ENCODE peak calls at places on chromosome 20, in nine cellular contexts. L, F, K, U, N, S, J, P and I are unnamed samples.

GRCh38 chr20:21699216-21699508 is 6.3 kb upstream of the PAX1 start:
- DNase-seq in U (no peak), F (no peak), L (no peak), N (no peak), J (no peak), P (no peak), S (no peak), K (no peak), I (no peak)

GRCh38 chr20:51531141-51531710 is 11.3 kb downstream of the NFATC2 start:
- DNase-seq in K (no peak), P (peak; percentile 36), L (no peak), F (no peak), S (peak; percentile 66), J (peak; percentile 96), N (no peak), U (no peak), I (no peak)

GRCh38 chr20:44886276-44886671 is 769 bp downstream of the YWHAB start:
- DNase-seq in P (no peak), N (no peak), J (no peak), F (no peak), S (no peak), U (no peak), K (no peak), L (no peak), I (no peak)

GRCh38 chr20:25280051-25280573 is 32.2 kb downstream of the PYGB start:
- DNase-seq in P (no peak), S (no peak), N (peak; percentile 32), J (no peak), K (no peak), L (peak; percentile 17), F (no peak), U (no peak), I (no peak)

GRCh38 chr20:44688053-44688625 is 27.0 kb upstream of the CCN5 start:
- DNase-seq in K (no peak), J (no peak), U (no peak), S (no peak), F (no peak), L (no peak), N (no peak), P (no peak), I (no peak)

GRCh38 chr20:38863024-38863851 is 57.7 kb downstream of the PPP1R16B start:
- DNase-seq in L (no peak), U (no peak), F (no peak), N (no peak), P (no peak), K (no peak), S (peak; percentile 42), J (no peak), I (no peak)

GRCh38 chr20:58636396-58636982 is 14.6 kb upstream of the STX16 start:
- DNase-seq in L (no peak), S (no peak), U (no peak), J (no peak), N (no peak), F (no peak), K (no peak), P (no peak), I (no peak)

GRCh38 chr20:53769041-53769440 is 175.4 kb upstream of the ZNF217 start:
- DNase-seq in L (no peak), K (no peak), U (no peak), J (no peak), S (no peak), P (peak; percentile 71), F (no peak), N (no peak), I (no peak)

GRCh38 chr20:8132632-8133587 is 844 bp downstream of the PLCB1 start:
- DNase-seq in L (no peak), K (peak; percentile 13), J (peak; percentile 28), U (no peak), P (no peak), N (peak; percentile 28), F (no peak), S (peak; percentile 13), I (no peak)

GRCh38 chr20:61464634-61465033 is 212.6 kb downstream of the CDH4 start:
- DNase-seq in F (no peak), L (no peak), K (no peak), J (no peak), U (no peak), P (no peak), N (no peak), S (no peak), I (no peak)

GRCh38 chr20:24164360-24164759 is 175.8 kb upstream of the GGTLC1 start:
- DNase-seq in P (no peak), F (no peak), N (no peak), J (peak; percentile 11), K (no peak), U (peak; percentile 42), L (no peak), S (peak; percentile 34), I (no peak)

GRCh38 chr20:46324960-46325703 is 16.8 kb upstream of the CDH22 start:
- DNase-seq in K (peak; percentile 36), J (no peak), F (no peak), P (peak; percentile 7), S (no peak), N (no peak), L (peak; percentile 55), U (no peak), I (no peak)
- TF ChIP-seq CTCF in K (peak; percentile 36), J (peak; percentile 44), F (peak; percentile 61), P (peak; percentile 38), S (no peak), N (peak; percentile 48), L (no peak), U (peak; percentile 23), I (peak; percentile 55)

DNA sequence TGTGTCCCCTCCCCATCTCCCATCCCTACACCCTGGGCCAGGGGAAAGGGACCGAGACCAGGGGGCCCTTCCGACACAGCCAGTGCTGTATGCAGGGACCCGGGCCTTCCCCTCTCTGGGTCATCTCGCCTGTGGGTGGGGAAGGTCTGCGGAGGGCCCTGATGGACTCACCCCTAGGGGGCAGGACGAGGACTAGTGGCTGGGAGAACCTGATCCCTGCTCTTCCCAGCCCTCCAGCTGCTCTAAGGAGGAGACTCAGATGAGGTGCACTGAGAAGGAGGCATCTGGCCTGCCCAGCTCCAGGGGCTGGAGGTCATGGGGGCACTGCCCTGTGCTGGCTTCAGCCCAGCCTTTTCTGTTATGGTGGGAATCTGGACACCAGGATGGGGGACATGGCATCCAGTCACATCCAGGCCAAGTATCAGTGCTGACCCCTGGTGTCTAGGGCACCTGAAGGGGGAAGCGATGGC is 735 bp downstream of the MYL9 start:
- DNase-seq in P (peak; percentile 70), L (peak; percentile 69), J (no peak), N (no peak), U (no peak), F (no peak), S (no peak), K (peak; percentile 58), I (no peak)
- H3K4me3 ChIP-seq in P (peak overlapping the region; percentile 89), L (peak overlapping the region; percentile 90), J (no peak overlapping the region), N (peak overlapping the region; percentile 98), U (peak overlapping the region; percentile 88), F (peak overlapping the region; percentile 77), S (no peak overlapping the region), K (peak overlapping the region; percentile 89), I (peak overlapping the region; percentile 61)

DNA sequence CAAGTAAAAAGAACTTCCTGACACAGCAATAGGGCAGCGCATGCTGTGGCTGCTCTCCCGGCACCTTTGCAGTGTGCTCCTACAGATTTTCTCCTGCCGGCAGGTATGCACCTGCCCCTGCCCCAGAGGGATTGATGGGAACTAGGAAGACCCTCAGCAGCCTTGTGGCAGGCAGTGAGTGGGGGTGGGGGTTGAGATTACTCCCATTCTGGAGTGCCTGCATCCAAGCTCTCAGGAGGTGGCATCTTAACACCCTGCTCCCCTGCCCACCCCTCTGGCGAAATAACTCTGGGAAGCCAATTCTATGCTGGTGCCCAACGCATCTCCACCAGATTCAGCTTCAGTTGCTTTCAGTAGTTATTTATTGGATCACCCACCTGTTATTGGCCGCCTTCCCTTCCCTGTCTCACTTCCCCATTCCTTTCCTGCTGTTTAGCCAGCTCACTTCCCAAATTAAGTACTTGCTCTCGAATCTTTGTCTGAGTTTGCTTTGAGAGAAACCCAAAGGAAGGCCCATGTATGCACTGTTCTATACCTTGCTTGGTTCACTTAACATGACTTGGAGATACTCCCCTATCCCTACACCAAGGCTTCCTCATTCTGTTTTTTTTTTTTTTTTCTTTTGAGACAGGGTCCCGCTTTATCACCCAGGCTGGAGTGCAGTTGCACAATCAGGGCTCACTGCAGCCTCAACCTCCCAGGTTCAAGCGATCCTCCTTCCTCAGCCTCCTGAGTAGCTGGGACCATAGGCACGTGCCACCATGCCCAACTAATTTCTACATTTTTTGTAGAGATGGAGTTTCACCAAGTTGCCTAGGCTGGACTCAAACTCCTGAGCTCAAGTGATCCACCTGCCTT is 29.3 kb upstream of the SLC23A2 start:
- DNase-seq in U (no peak), S (no peak), N (no peak), K (no peak), P (no peak), F (no peak), J (no peak), L (no peak), I (no peak)
- TF ChIP-seq CTCF in U (no peak), S (no peak), N (no peak), K (no peak), P (no peak), F (no peak), J (no peak), L (no peak), I (no peak)

GRCh38 chr20:19975901-19976300 is 41.3 kb upstream of the NAA20 start:
- DNase-seq in S (no peak), L (peak; percentile 49), K (no peak), U (no peak), P (no peak), N (no peak), J (peak; percentile 40), F (no peak), I (no peak)

GRCh38 chr20:19978511-19979210 is 38.5 kb upstream of the NAA20 start:
- DNase-seq in S (no peak), U (no peak), L (no peak), J (no peak), F (no peak), P (no peak), N (peak; percentile 62), K (no peak), I (no peak)

GRCh38 chr20:19975436-19975799 is 41.7 kb upstream of the NAA20 start:
- DNase-seq in K (no peak), F (no peak), U (no peak), P (peak; percentile 54), J (no peak), N (peak; percentile 29), S (no peak), L (peak; percentile 77), I (no peak)

GRCh38 chr20:19977373-19977770 is 39.8 kb upstream of the NAA20 start:
- DNase-seq in U (no peak), K (no peak), F (no peak), L (no peak), N (no peak), J (no peak), S (no peak), P (no peak), I (no peak)

DNA sequence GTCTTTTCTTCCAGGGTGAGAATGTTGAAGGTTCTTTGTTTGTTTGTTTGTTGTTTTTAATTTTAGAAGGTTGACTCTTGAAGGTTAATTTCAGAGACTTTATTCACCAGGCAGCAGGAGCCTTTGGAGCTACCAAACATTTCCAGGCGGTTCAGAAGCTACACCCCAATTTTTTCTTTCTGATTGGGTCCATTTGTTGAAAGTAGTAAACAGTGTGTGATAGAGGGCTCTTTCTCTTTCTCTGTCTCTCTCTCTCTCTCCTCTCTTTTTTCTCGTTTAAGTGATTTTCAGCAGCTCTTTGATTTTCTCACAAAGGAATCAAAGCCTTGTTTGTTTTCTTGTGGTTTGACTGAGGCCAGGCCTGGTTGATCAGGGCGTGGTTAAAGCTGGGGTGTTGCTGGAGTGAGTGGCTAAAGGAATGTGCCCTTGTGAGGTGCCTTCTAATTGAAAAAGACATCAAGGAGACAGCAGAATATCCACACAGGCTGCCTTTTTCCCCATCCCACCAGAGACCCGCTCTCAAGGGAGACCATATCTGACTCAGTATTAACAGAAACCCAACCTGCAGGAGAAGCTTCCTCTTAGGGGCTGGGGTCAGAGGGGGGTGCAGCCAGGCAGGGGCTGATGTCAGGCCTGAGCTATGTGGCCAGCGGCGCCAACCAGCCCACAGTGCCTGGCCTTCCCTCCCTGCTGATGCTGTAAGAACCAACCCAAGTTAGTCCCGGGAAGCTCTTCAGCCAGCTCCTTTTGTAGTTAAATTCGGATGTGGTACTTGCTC is 40.4 kb upstream of the NAA20 start:
- DNase-seq in P (peak; percentile 83), S (no peak), K (peak; percentile 62), N (peak; percentile 70), L (peak; percentile 57), U (no peak), J (peak; percentile 77), F (peak; percentile 70), I (peak; percentile 67)
- H3K4me3 ChIP-seq in P (peak overlapping the region; percentile 71), S (no peak overlapping the region), K (peak overlapping the region; percentile 7), N (peak overlapping the region; percentile 75), L (peak overlapping the region; percentile 2), U (peak overlapping the region; percentile 65), J (peak overlapping the region; percentile 92), F (peak overlapping the region; percentile 63), I (peak overlapping the region; percentile 76)